ENCODE peak calls at places on chromosomes 11 and 22, in six cellular contexts. P, J, Y, G, K and X are unnamed samples.

GRCh38 chr22:30272781-30273180 is 6.1 kb upstream of the OSM start:
- DNase-seq in J (no peak), K (no peak), Y (no peak), P (no peak), G (no peak), X (no peak)

GRCh38 chr22:45818130-45819085 is 146.8 kb downstream of the ATXN10 start:
- DNase-seq in J (no peak), Y (no peak), K (no peak), P (no peak), G (peak), X (no peak)

GRCh38 chr22:36644333-36644757 is 59.2 kb downstream of the CACNG2 start:
- DNase-seq in J (peak), G (no peak), Y (peak), K (no peak), P (peak), X (peak)

GRCh38 chr11:128399186-128399585 is 188.2 kb downstream of the ETS1 start:
- DNase-seq in Y (no peak), P (peak), K (no peak), J (peak), G (no peak), X (no peak)

GRCh38 chr22:49111085-49111484 is 716.6 kb downstream of the BRD1 start:
- DNase-seq in P (no peak), J (no peak), Y (no peak), K (no peak), G (no peak), X (no peak)

GRCh38 chr11:111438846-111439520 is 59.9 kb upstream of the POU2AF1 start:
- DNase-seq in P (no peak), Y (no peak), J (no peak), K (peak), G (no peak), X (no peak)

GRCh38 chr22:39703890-39704658 is 133.5 kb downstream of the CACNA1I start:
- DNase-seq in J (no peak), Y (no peak), G (peak), P (no peak), K (peak), X (no peak)

GRCh38 chr22:24398409-24398808 is 29.0 kb upstream of the ADORA2A start:
- DNase-seq in K (no peak), P (no peak), Y (no peak), J (no peak), G (no peak), X (no peak)

GRCh38 chr22:41240377-41241132 is at the start of gene CHADL:
- DNase-seq in K (no peak), G (no peak), P (no peak), Y (no peak), J (no peak), X (no peak)

GRCh38 chr22:47380692-47381091 is 618.2 kb downstream of the TBC1D22A start:
- DNase-seq in G (no peak), P (no peak), J (no peak), K (no peak), Y (no peak), X (no peak)

GRCh38 chr11:43992834-43993637 is 50.6 kb downstream of the C11orf96 start:
- DNase-seq in J (no peak), K (no peak), P (peak), G (peak), Y (no peak), X (no peak)

GRCh38 chr11:72670041-72670440 is 4.2 kb downstream of the PDE2A start:
- DNase-seq in P (no peak), Y (no peak), G (no peak), K (no peak), J (no peak), X (no peak)

GRCh38 chr11:33376331-33377099 is 119.3 kb downstream of the HIPK3 start:
- DNase-seq in Y (no peak), P (no peak), K (no peak), J (peak), G (no peak), X (no peak)

GRCh38 chr11:2742201-2742600 is 42.4 kb upstream of the KCNQ1OT1 start:
- DNase-seq in P (no peak), J (no peak), G (peak), K (no peak), Y (no peak), X (no peak)

GRCh38 chr11:79236541-79236971 is 204.3 kb downstream of the TENM4 start:
- DNase-seq in Y (no peak), G (no peak), K (no peak), J (peak), P (no peak), X (no peak)

GRCh38 chr11:33912405-33913361 is 20.8 kb upstream of the LMO2 start:
- DNase-seq in Y (peak), P (no peak), J (peak), K (no peak), G (peak), X (peak)

GRCh38 chr11:13962562-13963168 is at the start of gene SPON1:
- DNase-seq in G (peak), K (peak), P (peak), J (no peak), Y (no peak), X (no peak)

GRCh38 chr11:17257200-17257599 is 19.3 kb upstream of the NUCB2 start:
- DNase-seq in Y (no peak), G (no peak), P (no peak), J (peak), K (no peak), X (no peak)

GRCh38 chr22:44452531-44453420 is 45.3 kb downstream of the RTL6 start:
- DNase-seq in J (no peak), G (no peak), Y (no peak), K (no peak), P (no peak), X (no peak)

GRCh38 chr11:15145151-15145550 is 30.4 kb downstream of the INSC start:
- DNase-seq in P (no peak), Y (no peak), K (no peak), G (no peak), J (no peak), X (no peak)

GRCh38 chr11:119538748-119539147 is 115.8 kb upstream of the THY1 start:
- DNase-seq in K (no peak), P (no peak), G (no peak), J (peak), Y (no peak), X (no peak)

GRCh38 chr11:86064236-86064803 is 4.6 kb downstream of the PICALM start:
- DNase-seq in P (no peak), G (no peak), K (no peak), Y (no peak), J (peak), X (no peak)

GRCh38 chr11:130314184-130314748 is 451 bp downstream of the ZBTB44 start:
- DNase-seq in J (peak), G (peak), P (peak), K (peak), Y (peak), X (peak)

GRCh38 chr11:20501252-20501651 is 98.2 kb upstream of the SLC6A5 start:
- DNase-seq in G (no peak), J (no peak), K (no peak), Y (no peak), P (no peak), X (no peak)

GRCh38 chr11:68309621-68310185 is 2.7 kb upstream of the LRP5 start:
- DNase-seq in Y (no peak), P (no peak), G (no peak), K (no peak), J (no peak), X (no peak)